ENCODE peak calls at places on chromosomes 1 and 21, in nine cellular contexts. J is left ventricle myocardium inferior; Y is stomach; F is CD4-positive, alpha-beta T cell; R is MM.1S; D is cardiac muscle cell; T is neural progenitor cell; X is colonic mucosa; U is prostate gland. A is an unnamed sample. For H3K9me3, the result is how much of the 10 kb centered on the place peaks cover.

GRCh38 chr21:42294273-42294880 is 20.8 kb downstream of the TFF3 start:
- DNase-seq in D (no peak), Y (no peak), R (no peak), F (no peak), T (no peak), U (no peak), J (no peak), X (no peak), A (no peak)

GRCh38 chr1:34129630-34130029 is 35.4 kb downstream of the CSMD2 start:
- DNase-seq in T (no peak), X (no peak), Y (no peak), D (no peak), U (no peak), J (no peak), F (no peak), R (no peak), A (no peak)

GRCh38 chr1:154182342-154183044 is 9.4 kb downstream of the TPM3 start:
- DNase-seq in U (peak), F (peak), Y (peak), T (peak), X (peak), R (peak), J (peak), D (peak), A (peak)

GRCh38 chr21:40053007-40053406 is 185.8 kb downstream of the PCP4 start:
- DNase-seq in T (no peak), F (no peak), R (no peak), D (no peak), X (no peak), U (peak), J (peak), Y (no peak), A (no peak)

GRCh38 chr1:29669488-29669871 is 433.2 kb downstream of the PTPRU start:
- DNase-seq in J (no peak), U (no peak), R (no peak), Y (no peak), F (no peak), X (peak), T (no peak), D (no peak), A (peak)

GRCh38 chr1:233707906-233708292 is 94.0 kb downstream of the KCNK1 start:
- DNase-seq in R (no peak), D (no peak), F (no peak), U (no peak), Y (no peak), T (no peak), J (no peak), X (no peak), A (no peak)

GRCh38 chr1:51648180-51649109 is 31.6 kb downstream of the OSBPL9 start:
- DNase-seq in Y (no peak), X (peak), U (no peak), J (no peak), F (no peak), R (no peak), T (peak), D (peak), A (peak)

GRCh38 chr21:31347435-31348032 is 3.5 kb upstream of the TIAM1 start:
- DNase-seq in U (no peak), F (no peak), D (peak), T (peak), R (no peak), X (no peak), J (no peak), Y (no peak), A (no peak)

GRCh38 chr1:218439541-218440295 is 94.6 kb downstream of the TGFB2 start:
- DNase-seq in J (no peak), F (no peak), D (peak), Y (no peak), R (no peak), U (peak), T (peak), X (no peak), A (no peak)

GRCh38 chr1:65360654-65361053 is 51.3 kb downstream of the DNAJC6 start:
- DNase-seq in J (no peak), X (no peak), Y (no peak), F (no peak), D (no peak), T (no peak), R (no peak), U (no peak), A (no peak)

GRCh38 chr1:35120458-35121133 is 41.4 kb downstream of the ZMYM1 start:
- DNase-seq in T (no peak), D (peak), J (peak), R (peak), X (no peak), Y (peak), F (no peak), U (no peak), A (peak)

DNA sequence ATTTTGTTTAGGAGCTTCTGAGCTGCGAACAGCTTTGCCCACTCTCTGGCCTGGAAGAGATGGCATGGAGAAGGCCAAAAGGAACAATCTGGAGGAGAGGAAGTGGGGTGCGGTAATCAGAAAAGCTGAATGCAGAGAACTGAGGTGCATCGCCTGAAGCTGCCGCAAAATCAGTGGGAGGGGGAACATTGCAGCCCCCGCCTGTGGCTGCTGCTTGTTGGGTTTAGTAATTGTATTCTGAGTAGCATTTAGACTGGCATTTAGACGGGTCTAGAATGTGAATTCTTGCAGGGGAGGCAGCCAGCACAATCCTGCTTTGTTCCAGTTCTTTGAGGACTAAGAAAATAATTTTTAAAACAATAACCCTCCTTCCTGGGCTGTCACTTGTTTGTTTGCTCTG is 25.4 kb downstream of the NFASC start:
- DNase-seq in X (no peak), R (no peak), F (no peak), D (no peak), U (no peak), T (no peak), Y (no peak), J (no peak), A (no peak)
- TF ChIP-seq CTCF in X (no peak), R (no peak), F (no peak), D (no peak), U (no peak), T (no peak), Y (no peak), J (no peak), A (no peak)

GRCh38 chr1:58439946-58440345 is 106.6 kb downstream of the OMA1 start:
- DNase-seq in D (peak), R (no peak), U (no peak), X (no peak), Y (no peak), T (no peak), F (no peak), J (no peak), A (no peak)

GRCh38 chr1:58443986-58444603 is 102.4 kb downstream of the OMA1 start:
- DNase-seq in U (no peak), R (no peak), T (no peak), F (no peak), D (no peak), X (no peak), Y (no peak), J (no peak), A (no peak)

GRCh38 chr1:58442114-58442513 is 104.4 kb downstream of the OMA1 start:
- DNase-seq in T (no peak), R (no peak), F (no peak), D (no peak), U (no peak), Y (no peak), J (no peak), X (no peak), A (no peak)

GRCh38 chr1:58440696-58441095 is 105.8 kb downstream of the OMA1 start:
- DNase-seq in U (no peak), J (no peak), D (no peak), Y (no peak), R (no peak), F (no peak), X (no peak), T (no peak), A (no peak)

DNA sequence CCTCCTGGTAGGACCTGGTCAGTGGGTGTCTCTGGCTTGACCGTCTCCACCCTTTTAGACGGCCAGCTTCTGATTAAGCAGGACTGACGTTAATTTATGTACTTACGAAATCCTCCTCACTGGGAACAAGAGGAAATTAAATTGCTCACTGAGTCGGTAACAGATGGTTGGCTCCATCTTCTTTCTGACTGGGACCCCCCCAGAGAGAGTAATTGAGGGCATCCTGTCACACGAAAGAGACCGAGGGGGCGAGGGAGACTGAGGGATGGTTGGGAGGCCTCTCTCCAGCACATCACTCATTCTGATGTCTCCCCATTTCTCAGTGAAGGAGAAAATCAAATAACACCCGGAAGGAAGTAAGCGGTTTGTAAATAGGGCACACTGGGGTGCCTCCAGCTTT is 104.8 kb downstream of the OMA1 start:
- DNase-seq in F (no peak), X (no peak), T (no peak), Y (no peak), R (no peak), U (no peak), J (no peak), D (no peak), A (no peak)
- H3K27ac ChIP-seq in F (no peak), X (no peak), T (no peak), Y (no peak), R (no peak), U (no peak), J (no peak), D (no peak), A (no peak)

GRCh38 chr21:38816400-38816973 is 10.8 kb downstream of the ETS2 start:
- DNase-seq in Y (no peak), F (no peak), U (no peak), R (no peak), X (no peak), T (no peak), J (no peak), D (no peak), A (no peak)
- H3K9me3 ChIP-seq in Y (under half), F (under half), U (under half), R (under half), X (under half), T (under half), J (under half), D (under half), A (under half)

GRCh38 chr1:163820748-163821147 is 499.0 kb downstream of the NUF2 start:
- DNase-seq in X (no peak), D (peak), R (no peak), T (no peak), J (no peak), U (no peak), F (no peak), Y (no peak), A (no peak)
- TF ChIP-seq CTCF in X (no peak), D (peak), R (peak), T (peak), J (no peak), U (peak), F (no peak), Y (no peak), A (no peak)